ENCODE peak calls at places on chromosomes 3 and 15, in nine cellular contexts. N is esophagus squamous epithelium, O is A549, S is stomach, E is HCT116, Z is sigmoid colon, F is heart left ventricle, D is gastrocnemius medialis, A is transverse colon. P is an unnamed sample.

GRCh38 chr3:9015250-9015649 is 52.0 kb upstream of the RAD18 start:
- DNase-seq in N (no peak), O (no peak), S (no peak), E (no peak), Z (no peak), F (no peak), D (no peak), A (no peak), P (no peak)

GRCh38 chr15:68158046-68158628 is 47.0 kb downstream of the CALML4 start:
- DNase-seq in N (no peak), O (no peak), S (no peak), E (no peak), Z (no peak), F (no peak), D (no peak), A (no peak), P (no peak)

GRCh38 chr15:56052389-56053045 is 59.1 kb upstream of the NEDD4 start:
- DNase-seq in N (no peak), O (peak; percentile 75), S (no peak), E (peak; percentile 57), Z (no peak), F (no peak), D (no peak), A (no peak), P (no peak)

GRCh38 chr3:102301155-102301554 is 133.7 kb upstream of the ZPLD1 start:
- DNase-seq in N (no peak), O (no peak), S (no peak), E (no peak), Z (no peak), F (no peak), D (no peak), A (no peak), P (no peak)

GRCh38 chr15:34987182-34987488 is 952 bp downstream of the ZNF770 start:
- DNase-seq in N (no peak), O (no peak), S (no peak), E (no peak), Z (no peak), F (no peak), D (no peak), A (no peak), P (no peak)

GRCh38 chr3:186680869-186681268 is 15.1 kb downstream of the HRG start:
- DNase-seq in N (no peak), O (no peak), S (no peak), E (no peak), Z (no peak), F (no peak), D (no peak), A (no peak), P (no peak)

GRCh38 chr3:95721938-95722337 is 1092.5 kb upstream of the EPHA6 start:
- DNase-seq in N (no peak), O (no peak), S (no peak), E (no peak), Z (no peak), F (no peak), D (no peak), A (no peak), P (no peak)

GRCh38 chr15:62835351-62835750 is 207.2 kb upstream of the TPM1 start:
- DNase-seq in N (no peak), O (no peak), S (no peak), E (no peak), Z (no peak), F (no peak), D (peak; percentile 64), A (no peak), P (peak; percentile 81)

GRCh38 chr3:47092090-47092489 is 71.8 kb downstream of the SETD2 start:
- DNase-seq in N (no peak), O (no peak), S (no peak), E (no peak), Z (no peak), F (no peak), D (no peak), A (no peak), P (no peak)

GRCh38 chr3:143090486-143090885 is 29.1 kb upstream of the CHST2 start:
- DNase-seq in N (no peak), O (no peak), S (peak; percentile 29), E (no peak), Z (no peak), F (no peak), D (no peak), A (no peak), P (no peak)

GRCh38 chr3:26099692-26100091 is 309.8 kb downstream of the OXSM start:
- DNase-seq in N (no peak), O (no peak), S (no peak), E (no peak), Z (no peak), F (no peak), D (peak; percentile 33), A (no peak), P (no peak)

GRCh38 chr15:47820780-47821319 is 103.5 kb downstream of the SEMA6D start:
- DNase-seq in N (no peak), O (no peak), S (no peak), E (no peak), Z (no peak), F (no peak), D (no peak), A (no peak), P (no peak)

GRCh38 chr15:78625621-78626280 is 5.0 kb upstream of the CHRNA3 start:
- DNase-seq in N (no peak), O (no peak), S (peak; percentile 11), E (no peak), Z (no peak), F (no peak), D (no peak), A (no peak), P (no peak)

GRCh38 chr3:194631696-194632095 is 1.5 kb downstream of the TMEM44 start:
- DNase-seq in N (no peak), O (no peak), S (no peak), E (no peak), Z (peak; percentile 29), F (no peak), D (no peak), A (no peak), P (no peak)
- H3K4me3 ChIP-seq in N (no peak overlapping the region), O (no peak overlapping the region), S (no peak overlapping the region), E (no peak overlapping the region), Z (no peak overlapping the region), F (no peak overlapping the region), D (no peak overlapping the region), A (no peak overlapping the region), P (no peak overlapping the region)

DNA sequence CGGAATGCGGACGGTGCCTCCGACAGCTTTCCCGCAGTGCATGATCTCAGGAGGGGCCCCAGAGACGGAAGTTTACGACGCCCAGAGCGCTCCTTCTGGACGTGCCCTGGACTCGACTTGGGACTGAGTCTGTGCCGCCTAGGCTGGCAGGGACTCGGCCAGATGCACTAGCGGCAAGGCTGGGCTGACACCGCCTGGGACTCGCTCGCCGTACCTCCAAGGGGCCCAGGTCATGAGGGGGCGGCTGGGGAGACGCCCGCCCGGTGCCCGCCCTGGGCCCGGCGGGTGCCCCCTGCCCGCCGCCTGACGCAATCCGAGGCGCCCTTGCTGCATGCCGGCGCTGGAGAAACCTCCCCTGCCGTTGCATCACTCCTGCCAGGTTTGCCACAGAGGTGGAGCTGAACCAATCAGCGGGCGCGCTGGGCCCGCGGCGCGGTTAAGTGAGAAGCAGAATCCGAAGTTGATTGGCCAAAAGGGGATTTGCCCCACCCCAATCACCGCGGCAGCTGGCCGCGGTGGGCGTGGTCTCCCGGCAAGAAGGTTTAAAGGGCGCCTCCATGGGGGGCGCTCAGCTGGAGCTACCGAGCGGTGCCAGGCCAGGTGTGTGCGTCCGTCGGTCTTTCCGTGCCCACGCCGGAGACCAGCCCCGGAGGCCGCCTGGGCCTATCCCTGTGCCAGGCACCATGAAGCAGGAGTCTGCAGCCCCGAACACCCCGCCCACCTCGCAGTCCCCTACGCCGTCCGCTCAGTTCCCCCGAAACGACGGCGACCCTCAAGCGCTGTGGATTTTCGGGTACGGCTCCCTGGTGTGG is at the start of gene CHAC1:
- DNase-seq in N (peak; percentile 74), O (peak; percentile 97), S (peak; percentile 98), E (peak; percentile 94), Z (peak; percentile 97), F (peak; percentile 96), D (peak; percentile 98), A (peak; percentile 97), P (peak; percentile 97)
- TF ChIP-seq POLR2A in N (no peak), O (no peak), S (no peak), E (peak; percentile 86), Z (peak; percentile 47), F (peak; percentile 26), D (peak; percentile 97), A (peak; percentile 87), P (peak; percentile 84)

GRCh38 chr3:133476971-133477375 is 77.1 kb downstream of the BFSP2 start:
- DNase-seq in N (no peak), O (no peak), S (no peak), E (no peak), Z (no peak), F (no peak), D (no peak), A (no peak), P (no peak)

GRCh38 chr3:133477497-133477896 is 77.6 kb downstream of the BFSP2 start:
- DNase-seq in N (no peak), O (no peak), S (no peak), E (no peak), Z (no peak), F (no peak), D (no peak), A (no peak), P (no peak)

GRCh38 chr3:133479401-133479800 is 79.5 kb downstream of the BFSP2 start:
- DNase-seq in N (no peak), O (no peak), S (no peak), E (no peak), Z (no peak), F (no peak), D (no peak), A (no peak), P (no peak)

GRCh38 chr3:133479895-133480669 is 80.2 kb downstream of the BFSP2 start:
- DNase-seq in N (no peak), O (no peak), S (no peak), E (peak; percentile 79), Z (no peak), F (no peak), D (no peak), A (no peak), P (peak; percentile 22)

DNA sequence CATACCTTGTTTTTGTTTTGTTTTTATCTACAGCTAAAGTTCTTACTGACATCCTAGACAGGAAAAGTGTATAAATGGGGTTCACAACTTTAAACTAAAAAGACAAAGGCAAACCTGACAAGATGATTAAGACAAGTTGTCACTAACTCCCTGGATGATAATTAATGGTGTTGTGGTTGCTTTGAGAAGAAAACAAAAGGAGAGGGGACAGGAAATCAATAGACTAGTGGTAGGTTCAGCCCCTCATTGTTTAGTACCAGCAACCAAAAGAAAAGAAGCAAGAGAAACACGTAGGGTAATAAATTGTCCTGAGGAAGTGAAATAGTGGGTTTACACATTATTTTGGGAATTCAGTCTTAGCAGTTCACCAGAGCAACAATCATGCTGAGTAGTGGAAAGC is 78.8 kb downstream of the BFSP2 start:
- DNase-seq in N (no peak), O (no peak), S (no peak), E (no peak), Z (no peak), F (no peak), D (no peak), A (no peak), P (no peak)
- H3K4me3 ChIP-seq in N (no peak overlapping the region), O (no peak overlapping the region), S (no peak overlapping the region), E (no peak overlapping the region), Z (no peak overlapping the region), F (no peak overlapping the region), D (no peak overlapping the region), A (no peak overlapping the region), P (no peak overlapping the region)

DNA sequence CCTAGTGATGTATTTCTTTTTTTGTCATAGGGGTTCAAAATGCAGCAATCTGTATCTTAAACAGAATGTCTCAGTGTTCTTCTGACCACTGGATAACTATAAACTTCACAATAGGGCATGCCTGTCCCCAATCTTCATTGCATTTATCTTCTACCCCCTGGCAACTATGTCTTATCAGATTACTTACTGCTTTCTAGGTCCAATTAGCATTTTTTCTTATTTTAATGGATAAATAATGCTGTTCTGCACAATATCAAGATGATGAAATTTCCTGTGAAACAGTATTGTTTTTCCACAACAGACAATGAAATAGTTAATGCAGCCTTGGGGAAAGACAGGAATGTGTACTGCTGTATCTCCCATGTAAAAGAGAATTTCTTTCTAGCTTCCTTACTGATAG is 432.1 kb downstream of the NSUN3 start:
- DNase-seq in N (no peak), O (no peak), S (no peak), E (no peak), Z (no peak), F (no peak), D (no peak), A (no peak), P (no peak)
- TF ChIP-seq POLR2A in N (no peak), O (no peak), S (no peak), E (no peak), Z (no peak), F (no peak), D (no peak), A (no peak), P (no peak)

P was measured in body of pancreas.